ENCODE peak calls at places on chromosomes 12 and 14, in six cellular contexts. H, E, F, G, X and Z are unnamed samples.

GRCh38 chr12:202081-202731 is 11.8 kb downstream of the SLC6A12 start:
- DNase-seq in H (no peak), E (no peak), F (no peak), G (no peak), X (no peak), Z (peak)

GRCh38 chr12:57726151-57726883 is 12.2 kb downstream of the AGAP2 start:
- DNase-seq in H (peak), E (peak), F (no peak), G (peak), X (no peak), Z (peak)

GRCh38 chr14:71426001-71426400 is 506.2 kb upstream of the RGS6 start:
- DNase-seq in H (no peak), E (no peak), F (no peak), G (no peak), X (no peak), Z (no peak)

GRCh38 chr12:78584695-78585094 is 279.9 kb upstream of the SYT1 start:
- DNase-seq in H (peak), E (no peak), F (no peak), G (no peak), X (no peak), Z (peak)

GRCh38 chr12:122029620-122030426 is 8.1 kb downstream of the BCL7A start:
- DNase-seq in H (no peak), E (peak), F (no peak), G (no peak), X (no peak), Z (no peak)

GRCh38 chr12:101019667-101020066 is 190.4 kb downstream of the SLC5A8 start:
- DNase-seq in H (no peak), E (no peak), F (no peak), G (no peak), X (no peak), Z (no peak)

GRCh38 chr12:124004233-124004875 is 31.3 kb downstream of the ZNF664 start:
- DNase-seq in H (no peak), E (no peak), F (no peak), G (no peak), X (no peak), Z (no peak)

GRCh38 chr14:25887251-25887908 is 710.5 kb downstream of the NOVA1 start:
- DNase-seq in H (no peak), E (no peak), F (no peak), G (no peak), X (no peak), Z (no peak)

GRCh38 chr12:106841471-106842302 is 67.2 kb downstream of the RIC8B start:
- DNase-seq in H (peak), E (peak), F (no peak), G (peak), X (no peak), Z (no peak)

GRCh38 chr12:94621662-94622359 is 28.5 kb downstream of the TMCC3 start:
- DNase-seq in H (no peak), E (no peak), F (peak), G (no peak), X (no peak), Z (no peak)

GRCh38 chr12:91841786-91842185 is 303.9 kb downstream of the BTG1 start:
- DNase-seq in H (no peak), E (no peak), F (no peak), G (no peak), X (no peak), Z (no peak)

GRCh38 chr14:70934502-70935134 is 27.4 kb downstream of the PCNX1 start:
- DNase-seq in H (peak), E (no peak), F (peak), G (no peak), X (no peak), Z (no peak)

GRCh38 chr14:31969371-31969770 is 107.7 kb upstream of the ARHGAP5 start:
- DNase-seq in H (peak), E (no peak), F (no peak), G (no peak), X (no peak), Z (no peak)
- TF ChIP-seq SIN3A in H (no peak), E (no peak), F (no peak), G (no peak), X (no peak), Z (no peak)

DNA sequence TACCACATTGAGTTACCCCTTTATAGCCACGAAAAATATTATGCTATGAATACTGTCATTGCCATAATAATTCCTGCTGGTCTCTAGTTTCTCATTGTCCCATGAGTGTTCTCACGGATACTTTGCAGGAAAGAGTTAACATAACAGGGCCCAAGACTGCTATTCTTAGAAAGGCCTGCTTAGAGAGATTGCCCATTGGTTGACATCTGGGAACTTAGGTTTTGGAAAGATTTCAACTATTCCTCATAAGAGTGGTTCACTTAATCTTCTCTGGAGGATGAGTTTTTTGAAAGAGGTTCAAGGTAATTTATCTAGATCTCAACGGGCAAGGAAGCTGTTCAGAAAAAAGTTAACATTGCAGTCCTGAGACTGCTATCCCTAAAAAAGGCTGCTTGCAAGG is 18.4 kb upstream of the PRPF39 start:
- DNase-seq in H (no peak), E (no peak), F (no peak), G (no peak), X (no peak), Z (no peak)
- TF ChIP-seq SIN3A in H (no peak), E (no peak), F (no peak), G (no peak), X (no peak), Z (no peak)

GRCh38 chr14:105340821-105341408 is 26.4 kb downstream of the PACS2 start:
- DNase-seq in H (no peak), E (no peak), F (no peak), G (no peak), X (no peak), Z (no peak)

GRCh38 chr14:105346880-105347586 is 32.5 kb downstream of the PACS2 start:
- DNase-seq in H (no peak), E (peak), F (no peak), G (no peak), X (no peak), Z (no peak)

GRCh38 chr14:105347587-105347968 is 33.0 kb downstream of the PACS2 start:
- DNase-seq in H (no peak), E (no peak), F (no peak), G (no peak), X (no peak), Z (no peak)

GRCh38 chr14:105346200-105346533 is 31.6 kb downstream of the PACS2 start:
- DNase-seq in H (no peak), E (peak), F (no peak), G (no peak), X (no peak), Z (no peak)

GRCh38 chr14:105343194-105343593 is 28.6 kb downstream of the PACS2 start:
- DNase-seq in H (peak), E (no peak), F (no peak), G (peak), X (no peak), Z (no peak)
- TF ChIP-seq SIN3A in H (no peak), E (no peak), F (no peak), G (no peak), X (no peak), Z (no peak)

GRCh38 chr12:28585146-28585545 is 394.9 kb downstream of the CCDC91 start:
- DNase-seq in H (no peak), E (no peak), F (no peak), G (no peak), X (no peak), Z (no peak)
- TF ChIP-seq SIN3A in H (no peak), E (no peak), F (no peak), G (no peak), X (no peak), Z (no peak)

GRCh38 chr14:95064256-95064655 is 93.1 kb downstream of the DICER1 start:
- DNase-seq in H (no peak), E (no peak), F (no peak), G (no peak), X (no peak), Z (no peak)

GRCh38 chr14:95062946-95063345 is 94.4 kb downstream of the DICER1 start:
- DNase-seq in H (no peak), E (no peak), F (no peak), G (no peak), X (no peak), Z (no peak)

GRCh38 chr14:95064734-95065133 is 92.6 kb downstream of the DICER1 start:
- DNase-seq in H (no peak), E (no peak), F (no peak), G (no peak), X (no peak), Z (no peak)

GRCh38 chr14:95062220-95062619 is 95.1 kb downstream of the DICER1 start:
- DNase-seq in H (no peak), E (no peak), F (no peak), G (no peak), X (no peak), Z (no peak)

GRCh38 chr14:95063391-95063790 is 93.9 kb downstream of the DICER1 start:
- DNase-seq in H (no peak), E (no peak), F (no peak), G (no peak), X (no peak), Z (no peak)
- TF ChIP-seq SIN3A in H (no peak), E (no peak), F (no peak), G (no peak), X (no peak), Z (no peak)

DNA sequence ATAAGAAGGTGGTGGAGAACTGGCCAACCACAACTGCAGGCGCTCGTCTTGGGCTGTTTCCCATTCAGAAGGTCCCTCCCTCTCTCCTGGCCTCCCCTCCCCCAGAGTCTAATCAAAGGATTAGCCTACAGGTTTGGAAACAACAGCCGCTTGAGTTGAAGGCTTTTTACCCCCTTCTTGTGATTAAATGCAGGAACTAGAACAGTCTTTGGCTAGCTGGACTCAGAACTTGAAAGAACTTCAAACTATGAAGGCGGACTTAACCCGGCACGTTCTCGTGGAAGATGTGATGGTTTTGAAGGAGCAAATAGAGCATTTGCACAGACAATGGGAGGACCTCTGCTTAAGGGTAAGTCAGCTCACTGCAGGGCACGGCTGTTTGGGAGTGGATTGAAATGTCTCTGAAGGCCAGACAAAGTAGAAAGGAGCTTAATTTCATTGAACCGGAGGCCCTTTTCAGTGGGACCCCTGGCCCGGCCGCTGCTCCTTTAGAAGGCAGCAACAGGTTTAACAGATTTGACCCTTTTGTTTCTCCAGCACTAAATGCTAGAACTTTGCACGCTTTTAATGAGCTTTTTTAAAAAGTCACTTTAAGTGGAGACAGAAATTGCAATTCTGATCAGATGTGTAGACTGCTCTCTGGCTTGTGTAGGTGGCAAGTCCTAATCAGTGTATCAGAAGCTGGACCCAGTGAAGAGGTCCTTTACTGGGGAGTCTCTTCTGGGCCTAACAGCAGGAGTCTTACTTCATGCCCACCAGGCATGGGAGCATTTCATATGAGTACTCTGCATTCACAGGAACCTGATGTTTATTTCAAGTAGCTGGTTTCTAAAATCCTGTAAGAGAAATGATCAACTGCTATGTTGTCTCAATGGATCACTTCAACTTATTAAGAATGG is 107.7 kb downstream of the ESR2 start:
- DNase-seq in H (no peak), E (no peak), F (no peak), G (no peak), X (no peak), Z (no peak)
- TF ChIP-seq SIN3A in H (no peak), E (no peak), F (no peak), G (no peak), X (no peak), Z (no peak)